ENCODE peak calls at places on chromosome 13, in seven cellular contexts. T is GM12878, D is endodermal cell, W is neuronal stem cell, C is mesendoderm, Y is DND-41, S is colonic mucosa. F is an unnamed sample.

GRCh38 chr13:87674143-87674772 is 3.1 kb downstream of the SLITRK5 start:
- DNase-seq in T (no peak), D (peak; percentile 55), W (peak; percentile 30), C (peak; percentile 33), Y (no peak), S (no peak), F (no peak)

GRCh38 chr13:34620073-34620858 is 321.8 kb upstream of the NBEA start:
- DNase-seq in T (no peak), D (no peak), W (no peak), C (no peak), Y (no peak), S (no peak), F (no peak)

GRCh38 chr13:68522184-68522583 is 1292.0 kb upstream of the PCDH9 start:
- DNase-seq in T (no peak), D (no peak), W (no peak), C (no peak), Y (no peak), S (no peak), F (no peak)

GRCh38 chr13:92950771-92951170 is 275.8 kb upstream of the GPC6 start:
- DNase-seq in T (no peak), D (no peak), W (no peak), C (no peak), Y (no peak), S (no peak), F (no peak)

GRCh38 chr13:88526186-88526852 is 855.1 kb downstream of the SLITRK5 start:
- DNase-seq in T (no peak), D (no peak), W (peak; percentile 6), C (peak; percentile 14), Y (no peak), S (no peak), F (no peak)

GRCh38 chr13:76527041-76527440 is 359.2 kb downstream of the KCTD12 start:
- DNase-seq in T (no peak), D (no peak), W (no peak), C (no peak), Y (no peak), S (no peak), F (no peak)

GRCh38 chr13:85142351-85142750 is 656.9 kb downstream of the SLITRK6 start:
- DNase-seq in T (no peak), D (no peak), W (no peak), C (no peak), Y (no peak), S (no peak), F (no peak)

GRCh38 chr13:43077906-43078305 is 54.5 kb downstream of the DNAJC15 start:
- DNase-seq in T (no peak), D (peak; percentile 62), W (no peak), C (peak; percentile 86), Y (no peak), S (no peak), F (no peak)

GRCh38 chr13:50914301-50914700 is 4.7 kb downstream of the RNASEH2B start:
- DNase-seq in T (no peak), D (no peak), W (no peak), C (no peak), Y (no peak), S (no peak), F (no peak)

GRCh38 chr13:50911937-50912624 is 2.5 kb downstream of the RNASEH2B start:
- DNase-seq in T (peak; percentile 88), D (peak; percentile 97), W (peak; percentile 85), C (peak; percentile 96), Y (peak; percentile 98), S (peak; percentile 96), F (peak; percentile 90)

GRCh38 chr13:50911051-50911690 is 1.6 kb downstream of the RNASEH2B start:
- DNase-seq in T (no peak), D (no peak), W (peak; percentile 15), C (no peak), Y (peak; percentile 40), S (no peak), F (peak; percentile 27)

GRCh38 chr13:50914848-50915247 is 5.3 kb downstream of the RNASEH2B start:
- DNase-seq in T (no peak), D (no peak), W (no peak), C (no peak), Y (no peak), S (no peak), F (no peak)

GRCh38 chr13:50912851-50913250 is 3.3 kb downstream of the RNASEH2B start:
- DNase-seq in T (no peak), D (no peak), W (no peak), C (peak; percentile 34), Y (no peak), S (no peak), F (no peak)
- H3K9ac ChIP-seq in T (no peak overlapping the region), D (no peak overlapping the region), W (no peak overlapping the region), C (no peak overlapping the region), Y (peak overlapping the region; percentile 82), S (no peak overlapping the region), F (no peak overlapping the region)

DNA sequence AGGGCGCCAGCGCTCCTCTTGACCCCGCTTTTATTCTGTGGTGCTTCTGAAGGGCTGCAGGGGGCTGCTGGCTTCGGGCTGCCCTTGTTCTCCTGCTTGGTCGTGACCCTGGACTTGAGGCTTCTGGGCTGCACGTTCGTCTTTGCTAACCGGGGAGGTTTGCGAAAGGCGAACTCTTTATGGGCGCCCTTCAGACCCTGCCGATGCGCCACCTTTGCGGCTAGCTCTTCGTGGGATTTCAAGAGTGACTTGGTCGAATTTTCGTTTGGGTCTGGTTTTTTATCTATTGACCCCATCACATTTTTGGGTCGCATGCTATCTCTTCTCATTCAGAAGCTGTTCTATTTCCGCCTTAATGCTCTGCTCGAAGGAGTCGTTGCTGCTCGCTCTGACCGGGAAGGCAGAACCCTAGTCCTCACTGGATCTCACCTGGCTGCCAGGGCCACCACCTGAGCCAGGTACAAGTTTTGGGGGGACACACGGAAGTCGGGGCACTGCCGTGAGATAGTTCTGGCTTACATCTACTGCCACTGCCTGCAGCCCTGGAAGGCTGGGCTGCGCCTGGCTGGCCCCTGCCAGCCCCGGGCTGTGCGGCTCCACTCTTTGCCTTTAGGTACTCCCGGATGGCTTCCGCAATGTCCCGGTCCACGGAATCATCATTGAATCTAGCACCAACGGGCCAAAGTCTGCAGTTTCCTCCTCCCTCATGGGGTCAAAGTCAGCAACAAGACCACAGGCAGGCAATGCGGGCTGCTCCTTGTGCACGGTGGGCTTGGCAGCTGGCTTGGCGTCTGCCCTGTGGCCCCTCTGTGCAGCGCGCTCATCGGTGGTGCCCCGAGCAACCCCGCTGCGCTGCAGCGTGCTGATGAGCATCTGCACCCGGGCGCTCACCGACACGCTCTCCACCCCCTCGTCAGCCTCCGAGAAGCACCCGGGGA is 16.2 kb downstream of the RB1 start:
- DNase-seq in T (no peak), D (no peak), W (no peak), C (no peak), Y (no peak), S (peak; percentile 38), F (no peak)
- H3K4me3 ChIP-seq in T (no peak overlapping the region), D (no peak overlapping the region), W (no peak overlapping the region), C (no peak overlapping the region), Y (no peak overlapping the region), S (peak overlapping the region; percentile 26), F (no peak overlapping the region)

GRCh38 chr13:114199961-114200672 is 21.1 kb downstream of the CFAP97D2 start:
- DNase-seq in T (no peak), D (no peak), W (no peak), C (no peak), Y (no peak), S (no peak), F (no peak)

GRCh38 chr13:114202581-114202980 is 23.5 kb downstream of the CFAP97D2 start:
- DNase-seq in T (no peak), D (no peak), W (no peak), C (no peak), Y (no peak), S (no peak), F (no peak)

GRCh38 chr13:114198556-114198955 is 19.5 kb downstream of the CFAP97D2 start:
- DNase-seq in T (no peak), D (no peak), W (no peak), C (no peak), Y (no peak), S (no peak), F (no peak)

GRCh38 chr13:114203536-114203935 is 24.5 kb downstream of the CFAP97D2 start:
- DNase-seq in T (no peak), D (no peak), W (no peak), C (no peak), Y (peak; percentile 76), S (no peak), F (no peak)

DNA sequence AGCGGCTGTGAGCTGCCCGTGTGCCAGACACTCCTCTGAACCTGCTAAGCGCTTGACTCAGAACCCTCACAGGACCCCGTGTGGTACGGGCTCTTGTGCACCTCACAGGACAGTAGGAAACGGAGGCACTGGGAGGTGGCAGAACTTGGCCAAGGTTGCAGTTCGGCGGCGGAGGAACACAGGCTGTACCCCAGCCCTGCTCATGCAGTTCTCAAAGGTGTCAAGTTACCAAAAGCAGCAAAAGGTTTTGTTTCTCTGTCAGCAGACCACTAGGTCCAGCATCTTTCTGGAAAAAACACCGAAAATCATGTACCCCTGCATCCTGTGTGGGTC is 21.6 kb downstream of the CFAP97D2 start:
- DNase-seq in T (no peak), D (no peak), W (no peak), C (no peak), Y (no peak), S (no peak), F (no peak)
- H3K9ac ChIP-seq in T (no peak overlapping the region), D (no peak overlapping the region), W (no peak overlapping the region), C (no peak overlapping the region), Y (no peak overlapping the region), S (no peak overlapping the region), F (no peak overlapping the region)

GRCh38 chr13:30739646-30740642 is 4.6 kb downstream of the ALOX5AP start:
- DNase-seq in T (peak; percentile 76), D (peak; percentile 73), W (no peak), C (peak; percentile 83), Y (peak; percentile 17), S (no peak), F (no peak)
- H3K4me3 ChIP-seq in T (peak overlapping the region; percentile 42), D (peak overlapping the region; percentile 61), W (no peak overlapping the region), C (no peak overlapping the region), Y (no peak overlapping the region), S (no peak overlapping the region), F (no peak overlapping the region)

GRCh38 chr13:113862766-113863510 is 938 bp downstream of the GAS6 start:
- DNase-seq in T (no peak), D (peak; percentile 82), W (no peak), C (peak; percentile 63), Y (no peak), S (peak; percentile 62), F (peak; percentile 82)

GRCh38 chr13:113862191-113862765 is 1.6 kb downstream of the GAS6 start:
- DNase-seq in T (no peak), D (peak; percentile 59), W (no peak), C (no peak), Y (no peak), S (peak; percentile 43), F (peak; percentile 51)

GRCh38 chr13:113860051-113860471 is 3.8 kb downstream of the GAS6 start:
- DNase-seq in T (no peak), D (peak; percentile 74), W (no peak), C (peak; percentile 40), Y (peak; percentile 0), S (peak; percentile 85), F (peak; percentile 82)

GRCh38 chr13:113860579-113861432 is 3.1 kb downstream of the GAS6 start:
- DNase-seq in T (no peak), D (peak; percentile 94), W (no peak), C (peak; percentile 92), Y (no peak), S (peak; percentile 90), F (peak; percentile 74)

GRCh38 chr13:113861433-113862030 is 2.3 kb downstream of the GAS6 start:
- DNase-seq in T (no peak), D (peak; percentile 61), W (no peak), C (peak; percentile 38), Y (no peak), S (peak; percentile 43), F (peak; percentile 64)
- H3K9ac ChIP-seq in T (no peak overlapping the region), D (no peak overlapping the region), W (no peak overlapping the region), C (no peak overlapping the region), Y (no peak overlapping the region), S (peak overlapping the region; percentile 90), F (peak overlapping the region; percentile 98)

GRCh38 chr13:30355405-30355741 is 48.0 kb upstream of the KATNAL1 start:
- DNase-seq in T (no peak), D (peak; percentile 70), W (no peak), C (peak; percentile 63), Y (peak; percentile 95), S (no peak), F (no peak)
- H3K4me3 ChIP-seq in T (no peak overlapping the region), D (no peak overlapping the region), W (no peak overlapping the region), C (no peak overlapping the region), Y (peak overlapping the region; percentile 42), S (no peak overlapping the region), F (no peak overlapping the region)